ENCODE peak calls at places on chromosomes 5 and 9, in five cellular contexts. O is T-helper 9 cell; R is stimulated activated CD8-positive, alpha-beta memory T cell treated with anti-CD3 and anti-CD28 coated beads, Interleukin-7, amount 100 ng/mL, for 1 hour; D is HEK293T; H is NCI-H1930. G is an unnamed sample.

GRCh38 chr5:154712518-154713437 is 42.4 kb upstream of the LARP1 start:
- DNase-seq in H (no peak), D (no peak), R (no peak), O (no peak), G (no peak)

GRCh38 chr5:155008669-155009068 is 4.9 kb upstream of the KIF4B start:
- DNase-seq in O (no peak), D (no peak), H (no peak), R (no peak), G (no peak)

GRCh38 chr9:5446451-5447236 is 3.7 kb upstream of the CD274 start:
- DNase-seq in H (no peak), R (no peak), O (no peak), D (no peak), G (no peak)

GRCh38 chr9:116174347-116174746 is 20.8 kb downstream of the PAPPA start:
- DNase-seq in D (no peak), H (no peak), O (no peak), R (no peak), G (no peak)

GRCh38 chr9:93232388-93232965 is 48.5 kb downstream of the WNK2 start:
- DNase-seq in O (no peak), R (no peak), H (no peak), D (no peak), G (no peak)

GRCh38 chr5:120539471-120539870 is 75.4 kb downstream of the PRR16 start:
- DNase-seq in R (no peak), H (no peak), O (no peak), D (no peak), G (no peak)

GRCh38 chr9:77841739-77842386 is 189.7 kb downstream of the GNAQ start:
- DNase-seq in H (no peak), O (no peak), D (no peak), R (no peak), G (no peak)

GRCh38 chr5:143471666-143472411 is 68.4 kb upstream of the NR3C1 start:
- DNase-seq in O (no peak), H (no peak), D (no peak), R (no peak), G (no peak)

GRCh38 chr5:158431369-158432029 is 572.6 kb upstream of the CLINT1 start:
- DNase-seq in O (no peak), D (no peak), H (no peak), R (no peak), G (no peak)